ENCODE peak calls at places on chromosome 17, in nine cellular contexts. One of them, this sample, is unnamed. For H3K4me1, the result is how much of the 10 kb centered on the place peaks cover.

GRCh38 chr17:27379863-27380533 is 76.2 kb upstream of the KSR1 start:
- DNase-seq in stomach: peak
- DNase-seq in heart left ventricle: peak
- DNase-seq in lower lobe of right lung: peak
- DNase-seq in mammary epithelial cell: peak
- DNase-seq in tibial nerve: peak
- DNase-seq in neural progenitor cell: peak
- DNase-seq in prostate gland: peak
- DNase-seq in esophagus squamous epithelium: no peak
- DNase-seq in this sample: no peak

GRCh38 chr17:43673516-43674323 is 12.0 kb upstream of the MEOX1 start:
- DNase-seq in stomach: peak
- DNase-seq in heart left ventricle: peak
- DNase-seq in lower lobe of right lung: peak
- DNase-seq in mammary epithelial cell: peak
- DNase-seq in tibial nerve: peak
- DNase-seq in neural progenitor cell: peak
- DNase-seq in prostate gland: peak
- DNase-seq in esophagus squamous epithelium: no peak
- DNase-seq in this sample: no peak

GRCh38 chr17:8503807-8504206 is 68.1 kb downstream of the NDEL1 start:
- DNase-seq in stomach: no peak
- DNase-seq in heart left ventricle: no peak
- DNase-seq in lower lobe of right lung: no peak
- DNase-seq in mammary epithelial cell: no peak
- DNase-seq in tibial nerve: no peak
- DNase-seq in neural progenitor cell: no peak
- DNase-seq in prostate gland: no peak
- DNase-seq in esophagus squamous epithelium: no peak
- DNase-seq in this sample: no peak

GRCh38 chr17:55644346-55644745 is 78.3 kb downstream of the TMEM100 start:
- DNase-seq in stomach: no peak
- DNase-seq in heart left ventricle: no peak
- DNase-seq in lower lobe of right lung: no peak
- DNase-seq in mammary epithelial cell: no peak
- DNase-seq in tibial nerve: no peak
- DNase-seq in neural progenitor cell: no peak
- DNase-seq in prostate gland: no peak
- DNase-seq in esophagus squamous epithelium: no peak
- DNase-seq in this sample: no peak

GRCh38 chr17:65783845-65784334 is 222.4 kb upstream of the AXIN2 start:
- DNase-seq in stomach: no peak
- DNase-seq in heart left ventricle: no peak
- DNase-seq in lower lobe of right lung: no peak
- DNase-seq in mammary epithelial cell: peak
- DNase-seq in tibial nerve: no peak
- DNase-seq in neural progenitor cell: no peak
- DNase-seq in prostate gland: peak
- DNase-seq in esophagus squamous epithelium: no peak
- DNase-seq in this sample: no peak

GRCh38 chr17:44518032-44518431 is 14.8 kb upstream of the GPATCH8 start:
- DNase-seq in stomach: no peak
- DNase-seq in heart left ventricle: no peak
- DNase-seq in lower lobe of right lung: no peak
- DNase-seq in mammary epithelial cell: no peak
- DNase-seq in tibial nerve: no peak
- DNase-seq in neural progenitor cell: no peak
- DNase-seq in prostate gland: no peak
- DNase-seq in esophagus squamous epithelium: no peak
- DNase-seq in this sample: no peak

GRCh38 chr17:7321466-7321865 is 6.3 kb upstream of the GPS2 start:
- DNase-seq in stomach: no peak
- DNase-seq in heart left ventricle: no peak
- DNase-seq in lower lobe of right lung: no peak
- DNase-seq in mammary epithelial cell: no peak
- DNase-seq in tibial nerve: no peak
- DNase-seq in neural progenitor cell: no peak
- DNase-seq in prostate gland: no peak
- DNase-seq in esophagus squamous epithelium: no peak
- DNase-seq in this sample: no peak

GRCh38 chr17:42639484-42640474 is 19.3 kb upstream of the TUBG2 start:
- DNase-seq in stomach: no peak
- DNase-seq in heart left ventricle: no peak
- DNase-seq in lower lobe of right lung: no peak
- DNase-seq in mammary epithelial cell: no peak
- DNase-seq in tibial nerve: no peak
- DNase-seq in neural progenitor cell: no peak
- DNase-seq in prostate gland: no peak
- DNase-seq in esophagus squamous epithelium: no peak
- DNase-seq in this sample: no peak

GRCh38 chr17:83103200-83103937 is 24.0 kb downstream of the METRNL start:
- DNase-seq in stomach: peak
- DNase-seq in heart left ventricle: peak
- DNase-seq in lower lobe of right lung: no peak
- DNase-seq in mammary epithelial cell: no peak
- DNase-seq in tibial nerve: peak
- DNase-seq in neural progenitor cell: peak
- DNase-seq in prostate gland: peak
- DNase-seq in esophagus squamous epithelium: no peak
- DNase-seq in this sample: no peak

GRCh38 chr17:417691-418420 is 65.2 kb upstream of the RPH3AL start:
- DNase-seq in stomach: no peak
- DNase-seq in heart left ventricle: no peak
- DNase-seq in lower lobe of right lung: no peak
- DNase-seq in mammary epithelial cell: no peak
- DNase-seq in tibial nerve: no peak
- DNase-seq in neural progenitor cell: no peak
- DNase-seq in prostate gland: no peak
- DNase-seq in esophagus squamous epithelium: no peak
- DNase-seq in this sample: no peak

GRCh38 chr17:75152971-75153853 is 1.1 kb downstream of the JPT1 start:
- DNase-seq in stomach: no peak
- DNase-seq in heart left ventricle: no peak
- DNase-seq in lower lobe of right lung: no peak
- DNase-seq in mammary epithelial cell: peak
- DNase-seq in tibial nerve: peak
- DNase-seq in neural progenitor cell: peak
- DNase-seq in prostate gland: peak
- DNase-seq in esophagus squamous epithelium: no peak
- DNase-seq in this sample: no peak

GRCh38 chr17:64155751-64156544 is 26.0 kb upstream of the ERN1 start:
- DNase-seq in stomach: peak
- DNase-seq in heart left ventricle: peak
- DNase-seq in lower lobe of right lung: no peak
- DNase-seq in mammary epithelial cell: peak
- DNase-seq in tibial nerve: peak
- DNase-seq in neural progenitor cell: peak
- DNase-seq in prostate gland: peak
- DNase-seq in esophagus squamous epithelium: no peak
- DNase-seq in this sample: no peak

GRCh38 chr17:27956601-27957445 is 63.7 kb upstream of the LYRM9 start:
- DNase-seq in stomach: no peak
- DNase-seq in heart left ventricle: no peak
- DNase-seq in lower lobe of right lung: no peak
- DNase-seq in mammary epithelial cell: no peak
- DNase-seq in tibial nerve: no peak
- DNase-seq in neural progenitor cell: no peak
- DNase-seq in prostate gland: no peak
- DNase-seq in esophagus squamous epithelium: no peak
- DNase-seq in this sample: no peak

GRCh38 chr17:6274310-6274709 is 160.6 kb downstream of the AIPL1 start:
- DNase-seq in stomach: no peak
- DNase-seq in heart left ventricle: no peak
- DNase-seq in lower lobe of right lung: no peak
- DNase-seq in mammary epithelial cell: no peak
- DNase-seq in tibial nerve: no peak
- DNase-seq in neural progenitor cell: no peak
- DNase-seq in prostate gland: no peak
- DNase-seq in esophagus squamous epithelium: no peak
- DNase-seq in this sample: no peak

GRCh38 chr17:51618485-51618884 is 358.1 kb downstream of the UTP18 start:
- DNase-seq in stomach: no peak
- DNase-seq in heart left ventricle: no peak
- DNase-seq in lower lobe of right lung: no peak
- DNase-seq in mammary epithelial cell: no peak
- DNase-seq in tibial nerve: no peak
- DNase-seq in neural progenitor cell: no peak
- DNase-seq in prostate gland: no peak
- DNase-seq in esophagus squamous epithelium: no peak
- DNase-seq in this sample: no peak

GRCh38 chr17:81961554-81962498 is 839 bp upstream of the NOTUM start:
- DNase-seq in stomach: no peak
- DNase-seq in heart left ventricle: no peak
- DNase-seq in lower lobe of right lung: no peak
- DNase-seq in mammary epithelial cell: no peak
- DNase-seq in tibial nerve: no peak
- DNase-seq in neural progenitor cell: peak
- DNase-seq in prostate gland: no peak
- DNase-seq in esophagus squamous epithelium: no peak
- DNase-seq in this sample: no peak

GRCh38 chr17:49567871-49568694 is 7.6 kb upstream of the NXPH3 start:
- DNase-seq in stomach: peak
- DNase-seq in heart left ventricle: peak
- DNase-seq in lower lobe of right lung: peak
- DNase-seq in mammary epithelial cell: peak
- DNase-seq in tibial nerve: peak
- DNase-seq in neural progenitor cell: peak
- DNase-seq in prostate gland: peak
- DNase-seq in esophagus squamous epithelium: peak
- DNase-seq in this sample: no peak

GRCh38 chr17:81722184-81723120 is 10.4 kb downstream of the SLC25A10 start:
- DNase-seq in stomach: peak
- DNase-seq in heart left ventricle: peak
- DNase-seq in lower lobe of right lung: peak
- DNase-seq in mammary epithelial cell: peak
- DNase-seq in tibial nerve: no peak
- DNase-seq in neural progenitor cell: no peak
- DNase-seq in prostate gland: peak
- DNase-seq in esophagus squamous epithelium: no peak
- DNase-seq in this sample: no peak

GRCh38 chr17:4539025-4539424 is 16.2 kb downstream of the MYBBP1A start:
- DNase-seq in stomach: no peak
- DNase-seq in heart left ventricle: no peak
- DNase-seq in lower lobe of right lung: no peak
- DNase-seq in mammary epithelial cell: no peak
- DNase-seq in tibial nerve: no peak
- DNase-seq in neural progenitor cell: no peak
- DNase-seq in prostate gland: no peak
- DNase-seq in esophagus squamous epithelium: no peak
- DNase-seq in this sample: no peak

DNA sequence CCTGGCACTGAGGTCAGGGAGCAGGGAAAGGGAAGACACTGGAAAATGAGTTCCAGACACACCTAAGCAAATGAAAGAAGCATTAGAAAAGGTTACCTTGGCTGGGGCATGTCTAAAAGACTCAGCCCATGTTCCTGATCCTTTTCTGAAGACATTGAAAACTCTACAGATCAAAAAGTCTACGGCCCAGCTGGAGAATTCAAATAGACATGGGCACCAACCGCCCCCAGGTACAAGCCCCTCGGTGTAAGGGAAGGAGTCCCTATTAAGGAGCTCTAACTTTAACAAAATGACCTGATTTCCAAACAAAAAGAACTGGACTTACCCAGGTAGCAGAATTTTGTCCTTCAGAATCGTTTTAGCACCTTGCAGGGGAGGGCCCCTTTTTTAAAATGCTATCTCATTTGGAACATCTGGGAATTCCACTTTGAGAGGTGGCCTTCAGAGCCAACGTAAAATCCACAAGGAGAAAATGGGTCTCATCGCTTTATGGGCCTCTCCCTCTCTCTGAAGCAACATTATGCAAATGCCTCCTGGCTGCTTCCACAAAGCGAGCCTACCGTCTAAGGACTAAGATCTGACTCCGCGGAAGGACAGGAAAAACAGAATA is 43.6 kb upstream of the RBFOX3 start:
- DNase-seq in stomach: no peak
- DNase-seq in heart left ventricle: no peak
- DNase-seq in lower lobe of right lung: no peak
- DNase-seq in mammary epithelial cell: no peak
- DNase-seq in tibial nerve: no peak
- DNase-seq in neural progenitor cell: no peak
- DNase-seq in prostate gland: no peak
- DNase-seq in esophagus squamous epithelium: no peak
- DNase-seq in this sample: no peak
- H3K4me1 ChIP-seq in stomach: under half
- H3K4me1 ChIP-seq in heart left ventricle: under half
- H3K4me1 ChIP-seq in lower lobe of right lung: under half
- H3K4me1 ChIP-seq in mammary epithelial cell: under half
- H3K4me1 ChIP-seq in tibial nerve: under half
- H3K4me1 ChIP-seq in neural progenitor cell: under half
- H3K4me1 ChIP-seq in prostate gland: under half
- H3K4me1 ChIP-seq in esophagus squamous epithelium: under half
- H3K4me1 ChIP-seq in this sample: under half

GRCh38 chr17:68248886-68249872 is 1.3 kb downstream of the AMZ2 start:
- DNase-seq in stomach: no peak
- DNase-seq in heart left ventricle: no peak
- DNase-seq in lower lobe of right lung: no peak
- DNase-seq in mammary epithelial cell: no peak
- DNase-seq in tibial nerve: no peak
- DNase-seq in neural progenitor cell: no peak
- DNase-seq in prostate gland: no peak
- DNase-seq in esophagus squamous epithelium: no peak
- DNase-seq in this sample: no peak
- H3K4me3 ChIP-seq in stomach: no peak
- H3K4me3 ChIP-seq in heart left ventricle: peak
- H3K4me3 ChIP-seq in lower lobe of right lung: peak
- H3K4me3 ChIP-seq in mammary epithelial cell: peak
- H3K4me3 ChIP-seq in tibial nerve: peak
- H3K4me3 ChIP-seq in neural progenitor cell: peak
- H3K4me3 ChIP-seq in prostate gland: no peak
- H3K4me3 ChIP-seq in esophagus squamous epithelium: peak
- H3K4me3 ChIP-seq in this sample: no peak

DNA sequence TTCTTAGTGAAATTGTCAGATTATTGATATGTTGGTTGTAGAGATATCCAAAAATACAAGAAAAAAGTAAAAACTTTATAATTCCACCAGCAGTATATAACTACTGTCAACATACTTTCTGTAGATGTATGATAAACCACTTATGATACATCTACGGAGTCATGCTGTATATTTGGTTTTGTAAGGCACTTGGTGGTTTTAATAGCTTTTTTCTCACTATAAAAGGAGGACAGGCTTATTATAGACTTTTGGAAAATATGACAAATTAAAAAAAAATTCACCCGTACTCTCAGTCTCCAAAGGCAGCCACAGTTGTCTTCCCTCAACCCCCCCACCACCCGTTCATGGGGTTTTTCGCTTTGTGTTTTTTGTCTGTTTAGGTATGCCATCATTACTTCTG is 14.8 kb downstream of the RAI1 start:
- DNase-seq in stomach: no peak
- DNase-seq in heart left ventricle: no peak
- DNase-seq in lower lobe of right lung: no peak
- DNase-seq in mammary epithelial cell: no peak
- DNase-seq in tibial nerve: no peak
- DNase-seq in neural progenitor cell: no peak
- DNase-seq in prostate gland: no peak
- DNase-seq in esophagus squamous epithelium: no peak
- DNase-seq in this sample: no peak
- H3K27ac ChIP-seq in stomach: peak
- H3K27ac ChIP-seq in heart left ventricle: peak
- H3K27ac ChIP-seq in lower lobe of right lung: peak
- H3K27ac ChIP-seq in mammary epithelial cell: peak
- H3K27ac ChIP-seq in tibial nerve: peak
- H3K27ac ChIP-seq in neural progenitor cell: no peak
- H3K27ac ChIP-seq in prostate gland: peak
- H3K27ac ChIP-seq in esophagus squamous epithelium: peak
- H3K27ac ChIP-seq in this sample: no peak

GRCh38 chr17:31085563-31085962 is 9.2 kb upstream of the NF1 start:
- DNase-seq in stomach: no peak
- DNase-seq in heart left ventricle: no peak
- DNase-seq in lower lobe of right lung: no peak
- DNase-seq in mammary epithelial cell: peak
- DNase-seq in tibial nerve: no peak
- DNase-seq in neural progenitor cell: no peak
- DNase-seq in prostate gland: no peak
- DNase-seq in esophagus squamous epithelium: no peak
- DNase-seq in this sample: no peak
- H3K4me1 ChIP-seq in stomach: under half
- H3K4me1 ChIP-seq in heart left ventricle: under half
- H3K4me1 ChIP-seq in lower lobe of right lung: under half
- H3K4me1 ChIP-seq in mammary epithelial cell: under half
- H3K4me1 ChIP-seq in tibial nerve: under half
- H3K4me1 ChIP-seq in neural progenitor cell: under half
- H3K4me1 ChIP-seq in prostate gland: under half
- H3K4me1 ChIP-seq in esophagus squamous epithelium: under half
- H3K4me1 ChIP-seq in this sample: under half